ENCODE peak calls at places on chromosomes 13 and 19, in six cellular contexts. One of them, this sample, is unnamed.

GRCh38 chr13:98810746-98811145 is 58.3 kb upstream of the SLC15A1 start:
- DNase-seq in sciatic nerve: no peak
- DNase-seq in stimulated activated CD8-positive, alpha-beta memory T cell treated with anti-CD3 and anti-CD28 coated beads, Interleukin-15, amount 100 ng/mL, for 24 hours: no peak
- DNase-seq in foreskin keratinocyte: no peak
- DNase-seq in heart right ventricle: no peak
- DNase-seq in lower lobe of right lung: no peak
- DNase-seq in this sample: no peak

GRCh38 chr13:23654111-23655110 is 84.2 kb downstream of the TNFRSF19 start:
- DNase-seq in sciatic nerve: no peak
- DNase-seq in stimulated activated CD8-positive, alpha-beta memory T cell treated with anti-CD3 and anti-CD28 coated beads, Interleukin-15, amount 100 ng/mL, for 24 hours: no peak
- DNase-seq in foreskin keratinocyte: peak; percentile 72
- DNase-seq in heart right ventricle: peak; percentile 34
- DNase-seq in lower lobe of right lung: no peak
- DNase-seq in this sample: no peak

GRCh38 chr13:47837104-47837880 is 163.8 kb downstream of the SUCLA2 start:
- DNase-seq in sciatic nerve: no peak
- DNase-seq in stimulated activated CD8-positive, alpha-beta memory T cell treated with anti-CD3 and anti-CD28 coated beads, Interleukin-15, amount 100 ng/mL, for 24 hours: no peak
- DNase-seq in foreskin keratinocyte: no peak
- DNase-seq in heart right ventricle: no peak
- DNase-seq in lower lobe of right lung: no peak
- DNase-seq in this sample: no peak

GRCh38 chr13:23956106-23956505 is 58.8 kb upstream of the C1QTNF9B start:
- DNase-seq in sciatic nerve: no peak
- DNase-seq in stimulated activated CD8-positive, alpha-beta memory T cell treated with anti-CD3 and anti-CD28 coated beads, Interleukin-15, amount 100 ng/mL, for 24 hours: no peak
- DNase-seq in foreskin keratinocyte: peak; percentile 83
- DNase-seq in heart right ventricle: no peak
- DNase-seq in lower lobe of right lung: no peak
- DNase-seq in this sample: no peak

GRCh38 chr19:55939206-55939605 is 7.1 kb upstream of the NLRP13 start:
- DNase-seq in sciatic nerve: no peak
- DNase-seq in stimulated activated CD8-positive, alpha-beta memory T cell treated with anti-CD3 and anti-CD28 coated beads, Interleukin-15, amount 100 ng/mL, for 24 hours: no peak
- DNase-seq in foreskin keratinocyte: no peak
- DNase-seq in heart right ventricle: no peak
- DNase-seq in lower lobe of right lung: no peak
- DNase-seq in this sample: no peak

GRCh38 chr19:29665826-29666633 is 769 bp downstream of the PLEKHF1 start:
- DNase-seq in sciatic nerve: peak; percentile 72
- DNase-seq in stimulated activated CD8-positive, alpha-beta memory T cell treated with anti-CD3 and anti-CD28 coated beads, Interleukin-15, amount 100 ng/mL, for 24 hours: no peak
- DNase-seq in foreskin keratinocyte: no peak
- DNase-seq in heart right ventricle: peak; percentile 76
- DNase-seq in lower lobe of right lung: peak; percentile 47
- DNase-seq in this sample: no peak

GRCh38 chr13:71499944-71500514 is 367.0 kb downstream of the DACH1 start:
- DNase-seq in sciatic nerve: no peak
- DNase-seq in stimulated activated CD8-positive, alpha-beta memory T cell treated with anti-CD3 and anti-CD28 coated beads, Interleukin-15, amount 100 ng/mL, for 24 hours: no peak
- DNase-seq in foreskin keratinocyte: no peak
- DNase-seq in heart right ventricle: no peak
- DNase-seq in lower lobe of right lung: no peak
- DNase-seq in this sample: no peak

GRCh38 chr13:94722596-94722995 is 10.3 kb upstream of the SOX21 start:
- DNase-seq in sciatic nerve: no peak
- DNase-seq in stimulated activated CD8-positive, alpha-beta memory T cell treated with anti-CD3 and anti-CD28 coated beads, Interleukin-15, amount 100 ng/mL, for 24 hours: no peak
- DNase-seq in foreskin keratinocyte: no peak
- DNase-seq in heart right ventricle: no peak
- DNase-seq in lower lobe of right lung: no peak
- DNase-seq in this sample: no peak

GRCh38 chr13:94192576-94192975 is 286.9 kb downstream of the DCT start:
- DNase-seq in sciatic nerve: no peak
- DNase-seq in stimulated activated CD8-positive, alpha-beta memory T cell treated with anti-CD3 and anti-CD28 coated beads, Interleukin-15, amount 100 ng/mL, for 24 hours: no peak
- DNase-seq in foreskin keratinocyte: no peak
- DNase-seq in heart right ventricle: no peak
- DNase-seq in lower lobe of right lung: no peak
- DNase-seq in this sample: no peak

GRCh38 chr19:32458500-32459123 is 53.0 kb downstream of the DPY19L3 start:
- DNase-seq in sciatic nerve: no peak
- DNase-seq in stimulated activated CD8-positive, alpha-beta memory T cell treated with anti-CD3 and anti-CD28 coated beads, Interleukin-15, amount 100 ng/mL, for 24 hours: no peak
- DNase-seq in foreskin keratinocyte: no peak
- DNase-seq in heart right ventricle: no peak
- DNase-seq in lower lobe of right lung: no peak
- DNase-seq in this sample: peak; percentile 25

GRCh38 chr19:46791944-46792343 is 3.5 kb upstream of the SLC1A5 start:
- DNase-seq in sciatic nerve: no peak
- DNase-seq in stimulated activated CD8-positive, alpha-beta memory T cell treated with anti-CD3 and anti-CD28 coated beads, Interleukin-15, amount 100 ng/mL, for 24 hours: no peak
- DNase-seq in foreskin keratinocyte: no peak
- DNase-seq in heart right ventricle: no peak
- DNase-seq in lower lobe of right lung: no peak
- DNase-seq in this sample: no peak

GRCh38 chr13:45055198-45055901 is 65.0 kb upstream of the GTF2F2 start:
- DNase-seq in sciatic nerve: no peak
- DNase-seq in stimulated activated CD8-positive, alpha-beta memory T cell treated with anti-CD3 and anti-CD28 coated beads, Interleukin-15, amount 100 ng/mL, for 24 hours: no peak
- DNase-seq in foreskin keratinocyte: peak; percentile 82
- DNase-seq in heart right ventricle: no peak
- DNase-seq in lower lobe of right lung: no peak
- DNase-seq in this sample: peak; percentile 10

GRCh38 chr19:5138606-5139594 is 170.0 kb downstream of the KDM4B start:
- DNase-seq in sciatic nerve: no peak
- DNase-seq in stimulated activated CD8-positive, alpha-beta memory T cell treated with anti-CD3 and anti-CD28 coated beads, Interleukin-15, amount 100 ng/mL, for 24 hours: peak; percentile 56
- DNase-seq in foreskin keratinocyte: peak; percentile 16
- DNase-seq in heart right ventricle: peak; percentile 57
- DNase-seq in lower lobe of right lung: peak; percentile 72
- DNase-seq in this sample: peak; percentile 75

GRCh38 chr13:57624565-57625435 is 6.7 kb upstream of the PCDH17 start:
- DNase-seq in sciatic nerve: no peak
- DNase-seq in stimulated activated CD8-positive, alpha-beta memory T cell treated with anti-CD3 and anti-CD28 coated beads, Interleukin-15, amount 100 ng/mL, for 24 hours: no peak
- DNase-seq in foreskin keratinocyte: no peak
- DNase-seq in heart right ventricle: no peak
- DNase-seq in lower lobe of right lung: no peak
- DNase-seq in this sample: no peak

GRCh38 chr19:990119-990571 is 6.0 kb downstream of the WDR18 start:
- DNase-seq in sciatic nerve: no peak
- DNase-seq in stimulated activated CD8-positive, alpha-beta memory T cell treated with anti-CD3 and anti-CD28 coated beads, Interleukin-15, amount 100 ng/mL, for 24 hours: no peak
- DNase-seq in foreskin keratinocyte: no peak
- DNase-seq in heart right ventricle: peak; percentile 7
- DNase-seq in lower lobe of right lung: no peak
- DNase-seq in this sample: no peak

GRCh38 chr13:34003712-34004111 is 185.8 kb downstream of the RFC3 start:
- DNase-seq in sciatic nerve: no peak
- DNase-seq in stimulated activated CD8-positive, alpha-beta memory T cell treated with anti-CD3 and anti-CD28 coated beads, Interleukin-15, amount 100 ng/mL, for 24 hours: no peak
- DNase-seq in foreskin keratinocyte: no peak
- DNase-seq in heart right ventricle: no peak
- DNase-seq in lower lobe of right lung: no peak
- DNase-seq in this sample: no peak

GRCh38 chr13:94308808-94309207 is 170.7 kb downstream of the DCT start:
- DNase-seq in sciatic nerve: no peak
- DNase-seq in stimulated activated CD8-positive, alpha-beta memory T cell treated with anti-CD3 and anti-CD28 coated beads, Interleukin-15, amount 100 ng/mL, for 24 hours: no peak
- DNase-seq in foreskin keratinocyte: no peak
- DNase-seq in heart right ventricle: no peak
- DNase-seq in lower lobe of right lung: no peak
- DNase-seq in this sample: no peak

GRCh38 chr19:16771618-16772017 is 52.0 kb downstream of the NWD1 start:
- DNase-seq in sciatic nerve: peak; percentile 88
- DNase-seq in stimulated activated CD8-positive, alpha-beta memory T cell treated with anti-CD3 and anti-CD28 coated beads, Interleukin-15, amount 100 ng/mL, for 24 hours: peak; percentile 56
- DNase-seq in foreskin keratinocyte: peak; percentile 18
- DNase-seq in heart right ventricle: peak; percentile 50
- DNase-seq in lower lobe of right lung: peak; percentile 74
- DNase-seq in this sample: peak; percentile 26

GRCh38 chr13:33016414-33017409 is at the start of gene KL:
- DNase-seq in sciatic nerve: peak; percentile 73
- DNase-seq in stimulated activated CD8-positive, alpha-beta memory T cell treated with anti-CD3 and anti-CD28 coated beads, Interleukin-15, amount 100 ng/mL, for 24 hours: no peak
- DNase-seq in foreskin keratinocyte: no peak
- DNase-seq in heart right ventricle: peak; percentile 49
- DNase-seq in lower lobe of right lung: peak; percentile 74
- DNase-seq in this sample: peak; percentile 64

GRCh38 chr13:27012482-27013197 is 159.0 kb downstream of the USP12 start:
- DNase-seq in sciatic nerve: no peak
- DNase-seq in stimulated activated CD8-positive, alpha-beta memory T cell treated with anti-CD3 and anti-CD28 coated beads, Interleukin-15, amount 100 ng/mL, for 24 hours: no peak
- DNase-seq in foreskin keratinocyte: peak; percentile 50
- DNase-seq in heart right ventricle: no peak
- DNase-seq in lower lobe of right lung: no peak
- DNase-seq in this sample: no peak

GRCh38 chr19:37936166-37936565 is 29.2 kb downstream of the SIPA1L3 start:
- DNase-seq in sciatic nerve: no peak
- DNase-seq in stimulated activated CD8-positive, alpha-beta memory T cell treated with anti-CD3 and anti-CD28 coated beads, Interleukin-15, amount 100 ng/mL, for 24 hours: no peak
- DNase-seq in foreskin keratinocyte: no peak
- DNase-seq in heart right ventricle: no peak
- DNase-seq in lower lobe of right lung: peak; percentile 57
- DNase-seq in this sample: no peak